ENCODE peak calls at places on chromosomes 13 and 19, in four cellular contexts. P is IMR-90, J is mesendoderm, Q is H9. I is an unnamed sample.

GRCh38 chr19:14167594-14168138 is 31.3 kb upstream of the ASF1B start:
- DNase-seq in P (no peak), J (no peak), Q (no peak), I (no peak)

GRCh38 chr13:22451345-22451744 is 729.4 kb upstream of the SGCG start:
- DNase-seq in P (no peak), J (no peak), Q (no peak), I (peak; percentile 86)

GRCh38 chr19:2084993-2085720 is 11.0 kb downstream of the MOB3A start:
- DNase-seq in P (no peak), J (no peak), Q (no peak), I (no peak)

GRCh38 chr19:49542446-49542845 is 14.6 kb downstream of the RCN3 start:
- DNase-seq in P (no peak), J (no peak), Q (no peak), I (no peak)

GRCh38 chr19:40241809-40242384 is 15.4 kb upstream of the CCNP start:
- DNase-seq in P (no peak), J (no peak), Q (no peak), I (no peak)

GRCh38 chr19:35987571-35987896 is 7.5 kb upstream of the SDHAF1 start:
- DNase-seq in P (no peak), J (no peak), Q (no peak), I (no peak)

GRCh38 chr13:57557979-57558529 is 73.5 kb upstream of the PCDH17 start:
- DNase-seq in P (no peak), J (peak; percentile 69), Q (no peak), I (peak; percentile 8)

GRCh38 chr19:30423481-30423880 is 51.3 kb downstream of the ZNF536 start:
- DNase-seq in P (no peak), J (no peak), Q (no peak), I (no peak)

GRCh38 chr19:11570039-11570462 is 7.4 kb downstream of the ACP5 start:
- DNase-seq in P (no peak), J (no peak), Q (no peak), I (no peak)

GRCh38 chr19:40365613-40366401 is 17.3 kb downstream of the PLD3 start:
- DNase-seq in P (peak; percentile 71), J (peak; percentile 82), Q (peak; percentile 93), I (peak; percentile 87)

GRCh38 chr13:59531571-59532091 is 632.1 kb downstream of the DIAPH3 start:
- DNase-seq in P (peak; percentile 89), J (peak; percentile 96), Q (peak; percentile 68), I (no peak)

GRCh38 chr13:73110814-73111213 is 52.0 kb downstream of the KLF5 start:
- DNase-seq in P (no peak), J (no peak), Q (no peak), I (no peak)
- H3K23ac ChIP-seq in P (no peak overlapping the region), J (no peak overlapping the region), Q (no peak overlapping the region), I (no peak overlapping the region)

GRCh38 chr19:3543150-3544053 is 4.4 kb downstream of the TEKTIP1 start:
- DNase-seq in P (no peak), J (no peak), Q (no peak), I (no peak)
- H3K27ac ChIP-seq in P (no peak overlapping the region), J (no peak overlapping the region), Q (no peak overlapping the region), I (no peak overlapping the region)

GRCh38 chr13:26011208-26011573 is 40.6 kb downstream of the SHISA2 start:
- DNase-seq in P (no peak), J (no peak), Q (no peak), I (no peak)

GRCh38 chr13:26007261-26007765 is 44.5 kb downstream of the SHISA2 start:
- DNase-seq in P (no peak), J (no peak), Q (no peak), I (no peak)

GRCh38 chr13:26011996-26012688 is 39.7 kb downstream of the SHISA2 start:
- DNase-seq in P (no peak), J (no peak), Q (no peak), I (no peak)

GRCh38 chr13:26007774-26008173 is 44.0 kb downstream of the SHISA2 start:
- DNase-seq in P (no peak), J (no peak), Q (no peak), I (no peak)

GRCh38 chr13:26010487-26011207 is 41.2 kb downstream of the SHISA2 start:
- DNase-seq in P (no peak), J (no peak), Q (no peak), I (no peak)
- H3K23ac ChIP-seq in P (no peak overlapping the region), J (no peak overlapping the region), Q (no peak overlapping the region), I (peak overlapping the region; percentile 26)

DNA sequence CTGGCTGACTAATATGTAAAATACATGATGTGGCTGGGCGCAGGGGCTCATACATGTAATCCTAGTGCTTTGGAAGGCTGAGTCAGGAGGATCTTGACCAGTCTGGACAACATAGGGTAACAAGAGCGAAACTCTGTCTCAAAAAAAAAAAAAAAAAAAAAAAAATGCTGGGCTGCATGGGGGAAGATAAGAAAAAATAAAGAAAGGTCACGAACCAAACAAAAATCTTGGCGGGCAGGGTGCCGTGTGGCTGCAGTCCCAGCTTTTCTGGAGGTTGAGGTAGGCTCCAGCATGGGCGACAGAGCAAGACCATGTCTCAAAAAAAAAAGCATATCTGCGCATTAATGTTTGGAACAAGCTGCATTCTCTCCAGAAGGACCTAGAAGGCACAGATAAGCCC is 8.7 kb downstream of the RNASEH2A start:
- DNase-seq in P (no peak), J (no peak), Q (no peak), I (no peak)
- H3K27ac ChIP-seq in P (no peak overlapping the region), J (no peak overlapping the region), Q (no peak overlapping the region), I (no peak overlapping the region)

DNA sequence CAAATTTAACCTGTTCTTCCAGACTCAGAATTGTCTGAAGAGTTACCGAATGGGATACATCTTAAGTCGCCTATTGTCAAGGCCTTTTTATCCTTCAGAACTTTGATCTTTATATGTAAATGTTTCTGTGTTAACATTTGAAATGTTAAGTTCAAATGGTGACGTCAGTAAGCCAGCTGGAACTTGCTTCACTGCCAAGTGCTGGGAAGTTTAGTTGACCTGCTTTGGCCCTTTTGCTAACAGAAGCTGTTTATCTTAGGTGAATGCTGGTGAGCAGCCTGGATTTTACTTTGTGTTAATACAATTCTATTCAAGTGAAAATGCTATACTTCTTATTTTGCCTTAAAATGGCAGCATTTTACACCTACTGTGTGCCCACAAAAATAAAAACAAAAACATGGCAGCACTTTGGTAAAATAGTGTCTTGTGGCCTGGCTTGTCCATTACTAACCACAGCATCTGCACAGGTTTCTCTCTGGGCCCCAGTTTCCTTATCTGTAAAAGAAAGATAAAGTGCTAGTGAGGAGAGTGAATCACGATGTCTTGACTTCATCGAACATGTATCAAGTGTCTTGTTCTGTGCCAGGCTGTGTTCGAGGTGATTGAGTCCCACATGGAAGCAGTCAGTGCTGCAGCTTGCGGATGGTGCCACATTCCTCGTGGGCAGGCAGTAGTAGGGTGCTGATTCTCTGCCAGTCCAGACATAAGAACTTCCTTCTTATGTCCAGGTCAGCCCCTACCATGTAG is 2.2 kb downstream of the NAXD start:
- DNase-seq in P (peak; percentile 97), J (no peak), Q (no peak), I (no peak)
- H3K23ac ChIP-seq in P (peak overlapping the region; percentile 80), J (no peak overlapping the region), Q (no peak overlapping the region), I (no peak overlapping the region)

GRCh38 chr13:113970810-113971470 is 2.9 kb downstream of the C13orf46 start:
- DNase-seq in P (peak; percentile 23), J (peak; percentile 65), Q (no peak), I (no peak)

GRCh38 chr13:113969973-113970611 is 3.8 kb downstream of the C13orf46 start:
- DNase-seq in P (no peak), J (no peak), Q (no peak), I (no peak)

GRCh38 chr13:113967729-113968462 is 6.0 kb downstream of the C13orf46 start:
- DNase-seq in P (no peak), J (no peak), Q (no peak), I (no peak)

GRCh38 chr13:113968463-113969310 is 5.2 kb downstream of the C13orf46 start:
- DNase-seq in P (no peak), J (no peak), Q (no peak), I (no peak)

DNA sequence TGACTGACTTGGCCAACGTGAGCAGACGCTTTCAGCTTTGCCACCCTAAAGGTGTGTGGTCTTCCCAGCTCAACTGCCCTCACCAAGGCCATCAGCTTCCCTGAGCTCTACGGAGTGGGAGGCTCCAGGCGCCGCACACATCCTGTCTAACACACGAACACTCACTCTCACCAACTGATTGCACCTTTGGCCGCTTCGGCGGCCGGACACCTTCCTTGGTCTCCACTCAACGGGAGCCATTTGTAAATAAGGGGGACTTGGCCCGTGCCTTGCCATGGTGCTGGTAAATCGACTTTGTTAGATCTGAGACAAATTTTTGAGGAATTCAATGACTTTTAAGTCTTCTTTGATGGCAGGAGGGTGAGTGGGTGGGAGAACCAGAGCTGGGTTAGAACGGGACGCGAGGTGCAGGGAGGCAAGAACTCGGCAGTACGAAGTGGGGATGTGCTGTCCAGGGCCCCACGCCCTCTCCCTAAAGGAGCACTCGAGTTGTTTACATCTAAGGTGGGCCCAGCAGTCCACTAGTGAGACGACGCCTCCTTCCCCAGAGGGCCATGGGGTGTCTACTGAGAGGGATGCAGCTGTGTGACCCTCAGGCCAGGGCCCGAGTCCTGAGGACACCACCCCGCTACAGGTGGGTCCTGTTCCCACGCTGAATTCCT is 4.4 kb downstream of the C13orf46 start:
- DNase-seq in P (no peak), J (no peak), Q (no peak), I (no peak)
- H3K27ac ChIP-seq in P (no peak overlapping the region), J (no peak overlapping the region), Q (no peak overlapping the region), I (no peak overlapping the region)

I was measured in neuronal stem cell.